ENCODE peak calls at places on chromosome 4, in nine cellular contexts. E is heart left ventricle; L is adipocyte; X is colonic mucosa; R is ovary; G is CD4-positive, alpha-beta T cell; O is GM23338; H is neuronal stem cell; I is RWPE2. Y is an unnamed sample.

GRCh38 chr4:146202665-146203064 is 11.7 kb upstream of the REELD1 start:
- DNase-seq in L (no peak), G (no peak), E (no peak), X (no peak), R (no peak), O (no peak), I (no peak), H (no peak), Y (no peak)

GRCh38 chr4:143240920-143241319 is 56.2 kb downstream of the USP38 start:
- DNase-seq in O (no peak), E (no peak), X (no peak), L (no peak), I (no peak), G (no peak), R (no peak), H (no peak), Y (no peak)

GRCh38 chr4:147103403-147103946 is 157.8 kb upstream of the TTC29 start:
- DNase-seq in O (no peak), I (no peak), X (no peak), R (no peak), E (peak; percentile 37), L (peak; percentile 98), G (no peak), H (no peak), Y (no peak)

GRCh38 chr4:14719053-14719452 is 283.2 kb upstream of the CPEB2 start:
- DNase-seq in E (peak; percentile 14), I (no peak), O (no peak), R (no peak), G (no peak), X (peak; percentile 18), H (no peak), L (peak; percentile 38), Y (no peak)

GRCh38 chr4:182015893-182016292 is 227.3 kb upstream of the TENM3 start:
- DNase-seq in G (no peak), H (no peak), O (no peak), R (no peak), L (no peak), X (no peak), I (no peak), E (no peak), Y (no peak)

GRCh38 chr4:63020661-63021060 is 1388.6 kb downstream of the TECRL start:
- DNase-seq in I (no peak), E (no peak), O (no peak), L (no peak), G (no peak), R (no peak), H (no peak), X (no peak), Y (no peak)

GRCh38 chr4:39785031-39785430 is 87.1 kb downstream of the UBE2K start:
- DNase-seq in O (no peak), I (no peak), L (no peak), R (no peak), H (no peak), G (no peak), X (no peak), E (no peak), Y (no peak)

GRCh38 chr4:88257726-88258125 is 26.6 kb downstream of the PPM1K start:
- DNase-seq in G (no peak), E (no peak), X (no peak), H (no peak), R (no peak), O (no peak), L (no peak), I (no peak), Y (no peak)

GRCh38 chr4:100588076-100588475 is 70.3 kb upstream of the EMCN start:
- DNase-seq in G (no peak), H (no peak), O (no peak), I (no peak), E (no peak), R (no peak), L (peak; percentile 40), X (no peak), Y (no peak)

GRCh38 chr4:25903905-25904747 is 9.9 kb upstream of the SMIM20 start:
- DNase-seq in E (no peak), O (no peak), I (no peak), H (no peak), G (no peak), R (no peak), L (no peak), X (no peak), Y (no peak)

GRCh38 chr4:10856271-10856670 is 171.7 kb upstream of the CLNK start:
- DNase-seq in R (no peak), O (no peak), G (no peak), L (no peak), X (no peak), H (no peak), I (no peak), E (no peak), Y (no peak)

GRCh38 chr4:105357258-105357657 is 116.6 kb downstream of the PPA2 start:
- DNase-seq in I (no peak), R (no peak), O (no peak), E (no peak), X (no peak), G (no peak), H (no peak), L (no peak), Y (no peak)

GRCh38 chr4:155026715-155027114 is 181.7 kb upstream of the NPY2R start:
- DNase-seq in R (no peak), E (no peak), L (no peak), G (no peak), X (no peak), O (no peak), I (no peak), H (no peak), Y (no peak)

GRCh38 chr4:43587746-43588145 is 695.2 kb downstream of the GRXCR1 start:
- DNase-seq in E (no peak), R (no peak), L (no peak), H (no peak), O (no peak), I (no peak), X (no peak), G (no peak), Y (no peak)

GRCh38 chr4:139988863-139989765 is 164.9 kb downstream of the MAML3 start:
- DNase-seq in H (no peak), X (no peak), L (peak; percentile 88), R (peak; percentile 43), E (no peak), O (peak; percentile 67), I (peak; percentile 85), G (no peak), Y (no peak)

GRCh38 chr4:165700855-165701254 is 172.2 kb upstream of the TLL1 start:
- DNase-seq in E (no peak), R (no peak), O (peak; percentile 58), L (no peak), I (no peak), H (no peak), G (no peak), X (no peak), Y (no peak)

GRCh38 chr4:128846063-128846462 is 36.6 kb downstream of the JADE1 start:
- DNase-seq in L (no peak), I (no peak), X (no peak), H (no peak), O (no peak), G (no peak), R (no peak), E (no peak), Y (no peak)

GRCh38 chr4:52372269-52372668 is 286.8 kb downstream of the USP46 start:
- DNase-seq in O (no peak), G (no peak), X (no peak), L (no peak), E (no peak), R (no peak), I (no peak), H (no peak), Y (no peak)

GRCh38 chr4:102334624-102335023 is 10.7 kb downstream of the SLC39A8 start:
- DNase-seq in I (no peak), O (no peak), L (no peak), H (no peak), E (no peak), X (no peak), G (no peak), R (no peak), Y (no peak)

GRCh38 chr4:30973993-30974392 is 253.8 kb downstream of the PCDH7 start:
- DNase-seq in O (no peak), H (no peak), I (no peak), L (no peak), G (no peak), R (no peak), E (no peak), X (no peak), Y (no peak)

GRCh38 chr4:82918091-82918490 is 17.6 kb downstream of the THAP9 start:
- DNase-seq in O (no peak), X (no peak), E (no peak), H (no peak), R (no peak), I (no peak), G (no peak), L (no peak), Y (no peak)

GRCh38 chr4:110196206-110196870 is 2.1 kb downstream of the ELOVL6 start:
- DNase-seq in G (peak; percentile 24), I (peak; percentile 62), L (peak; percentile 54), O (peak; percentile 80), H (peak; percentile 56), E (peak; percentile 60), R (peak; percentile 55), X (peak; percentile 78), Y (peak; percentile 78)

GRCh38 chr4:4418676-4419370 is 31.9 kb downstream of the NSG1 start:
- DNase-seq in L (no peak), R (no peak), O (no peak), E (peak; percentile 4), I (no peak), G (no peak), H (no peak), X (no peak), Y (no peak)
- H3K27me3 ChIP-seq in L (no peaks in the 10 kb centered on the region), R (no peaks in the 10 kb centered on the region), O (no peaks in the 10 kb centered on the region), E (no peaks in the 10 kb centered on the region), I (no peaks in the 10 kb centered on the region), G (no peaks in the 10 kb centered on the region), H (no peaks in the 10 kb centered on the region), X (no peaks in the 10 kb centered on the region), Y (no peaks in the 10 kb centered on the region)

GRCh38 chr4:1416051-1416947 is 10.1 kb upstream of the NKX1-1 start:
- DNase-seq in G (no peak), I (peak; percentile 57), O (no peak), R (no peak), L (no peak), E (no peak), X (no peak), H (no peak), Y (no peak)
- H3K27me3 ChIP-seq in G (peaks cover 49% of the 10 kb centered on the region), I (peaks cover 44% of the 10 kb centered on the region), O (peaks cover 30% of the 10 kb centered on the region), R (no peaks in the 10 kb centered on the region), L (peaks cover 45% of the 10 kb centered on the region), E (peaks cover 69% of the 10 kb centered on the region), X (peaks cover 16% of the 10 kb centered on the region), H (peaks cover 16% of the 10 kb centered on the region), Y (no peaks in the 10 kb centered on the region)

DNA sequence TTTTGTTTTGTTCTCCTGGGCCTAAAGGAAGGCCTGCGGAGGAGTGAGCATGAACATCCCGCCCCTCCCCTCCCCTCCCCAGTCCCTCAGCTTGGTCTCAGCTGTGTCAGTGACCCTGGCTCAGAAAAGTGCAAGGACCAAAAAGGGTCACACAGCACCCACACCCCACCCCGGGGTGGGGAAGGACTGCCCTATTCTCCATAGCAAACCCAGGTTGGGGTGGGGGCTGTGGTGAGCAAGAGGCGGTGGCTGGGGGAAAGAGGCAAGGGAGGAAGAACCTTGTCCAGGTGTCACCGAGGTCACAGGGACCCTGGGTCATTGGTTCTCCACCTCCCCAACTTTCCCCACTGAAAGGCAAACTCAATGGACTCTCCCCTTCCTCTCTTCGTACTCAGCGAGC is 7.6 kb upstream of the MSX1 start:
- DNase-seq in O (no peak), I (peak; percentile 28), G (no peak), L (no peak), X (no peak), H (no peak), E (no peak), R (no peak), Y (no peak)
- H3K27me3 ChIP-seq in O (peaks cover 100% of the 10 kb centered on the region), I (peaks cover 49% of the 10 kb centered on the region), G (peaks cover 84% of the 10 kb centered on the region), L (no peaks in the 10 kb centered on the region), X (peaks cover 58% of the 10 kb centered on the region), H (peaks cover 35% of the 10 kb centered on the region), E (peaks cover 97% of the 10 kb centered on the region), R (no peaks in the 10 kb centered on the region), Y (no peaks in the 10 kb centered on the region)

GRCh38 chr4:5895287-5895686 is 2.4 kb upstream of the CRMP1 start:
- DNase-seq in G (no peak), I (no peak), L (no peak), H (no peak), O (no peak), R (no peak), X (no peak), E (no peak), Y (no peak)
- H3K27me3 ChIP-seq in G (peaks cover 30% of the 10 kb centered on the region), I (peaks cover 79% of the 10 kb centered on the region), L (peaks cover 63% of the 10 kb centered on the region), H (peaks cover 15% of the 10 kb centered on the region), O (peaks cover 60% of the 10 kb centered on the region), R (peaks cover 5% of the 10 kb centered on the region), X (peaks cover 26% of the 10 kb centered on the region), E (peaks cover 82% of the 10 kb centered on the region), Y (peaks cover 1% of the 10 kb centered on the region)

Y was measured in GM06990.